ENCODE peak calls at places on chromosomes 6 and 20, in five cellular contexts. I is natural killer cell, R is cardiac muscle cell, A is mucosa of descending colon, L is fibroblast of mammary gland. Q is an unnamed sample.

GRCh38 chr20:33832113-33832853 is 21.1 kb downstream of the CHMP4B start:
- DNase-seq in I (no peak), R (no peak), A (peak; percentile 83), L (peak; percentile 23), Q (peak; percentile 84)

GRCh38 chr6:110398778-110399177 is 16.6 kb downstream of the DDO start:
- DNase-seq in I (no peak), R (no peak), A (no peak), L (peak; percentile 57), Q (no peak)

GRCh38 chr20:44646023-44646640 is 5.4 kb downstream of the ADA start:
- DNase-seq in I (no peak), R (no peak), A (peak; percentile 18), L (no peak), Q (peak; percentile 57)

GRCh38 chr6:8639928-8640649 is 204.7 kb upstream of the SLC35B3 start:
- DNase-seq in I (no peak), R (no peak), A (no peak), L (no peak), Q (no peak)

GRCh38 chr20:46900068-46900467 is 5.4 kb downstream of the EYA2 start:
- DNase-seq in I (no peak), R (no peak), A (no peak), L (no peak), Q (no peak)

GRCh38 chr6:56335733-56336132 is 88.4 kb upstream of the COL21A1 start:
- DNase-seq in I (no peak), R (no peak), A (no peak), L (peak; percentile 97), Q (no peak)

GRCh38 chr6:117007659-117008058 is 130.6 kb downstream of the RFX6 start:
- DNase-seq in I (no peak), R (no peak), A (no peak), L (no peak), Q (no peak)

GRCh38 chr20:50506270-50506579 is 4.0 kb upstream of the PTPN1 start:
- DNase-seq in I (no peak), R (no peak), A (no peak), L (no peak), Q (no peak)

GRCh38 chr6:6564154-6564553 is 24.4 kb upstream of the LY86 start:
- DNase-seq in I (no peak), R (no peak), A (no peak), L (no peak), Q (no peak)

GRCh38 chr20:37323985-37324384 is 22.0 kb upstream of the SRC start:
- DNase-seq in I (no peak), R (no peak), A (no peak), L (peak; percentile 82), Q (no peak)

GRCh38 chr6:150394053-150394875 is 25.5 kb downstream of the IYD start:
- DNase-seq in I (no peak), R (no peak), A (no peak), L (no peak), Q (no peak)

GRCh38 chr6:87431263-87431662 is 23.5 kb downstream of the CFAP206 start:
- DNase-seq in I (no peak), R (no peak), A (no peak), L (peak; percentile 9), Q (no peak)

GRCh38 chr20:62839816-62840215 is 21.8 kb downstream of the TCFL5 start:
- DNase-seq in I (no peak), R (no peak), A (peak; percentile 12), L (no peak), Q (no peak)

GRCh38 chr20:62844182-62844581 is 17.4 kb downstream of the TCFL5 start:
- DNase-seq in I (no peak), R (no peak), A (no peak), L (no peak), Q (no peak)

GRCh38 chr20:62840244-62841197 is 21.1 kb downstream of the TCFL5 start:
- DNase-seq in I (no peak), R (no peak), A (peak; percentile 43), L (no peak), Q (no peak)

GRCh38 chr20:62843656-62844055 is 18.0 kb downstream of the TCFL5 start:
- DNase-seq in I (no peak), R (no peak), A (no peak), L (no peak), Q (no peak)

DNA sequence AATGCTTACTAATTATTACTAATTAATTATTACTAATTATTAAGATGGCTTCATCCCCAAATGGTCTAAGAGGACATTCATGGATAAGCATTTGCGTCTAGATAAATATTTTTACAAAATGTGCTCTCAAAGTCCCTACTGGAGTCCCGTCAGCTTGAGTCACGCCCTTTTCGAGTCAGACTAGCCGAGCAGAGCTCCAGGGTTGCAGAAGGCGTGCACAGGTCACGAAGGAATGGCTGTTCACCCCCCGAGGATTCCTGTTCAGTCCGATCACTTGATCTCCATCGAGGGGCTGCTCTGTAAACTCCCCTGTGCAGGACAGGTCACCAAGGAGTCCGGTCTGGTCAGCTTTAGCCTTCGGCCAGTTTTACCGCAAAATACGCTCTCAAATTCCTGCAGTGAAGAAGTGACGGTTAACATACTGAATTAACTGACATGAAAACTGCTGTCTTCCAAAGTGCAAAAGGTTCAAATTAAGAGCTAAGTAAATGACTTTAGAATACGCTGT is 19.9 kb downstream of the TCFL5 start:
- DNase-seq in I (no peak), R (no peak), A (no peak), L (no peak), Q (no peak)
- TF ChIP-seq CTCF in I (no peak), R (no peak), A (no peak), L (no peak), Q (no peak)

GRCh38 chr6:151763303-151763702 is 44.2 kb upstream of the ESR1 start:
- DNase-seq in I (no peak), R (no peak), A (no peak), L (peak; percentile 69), Q (no peak)
- TF ChIP-seq CTCF in I (no peak), R (peak; percentile 47), A (no peak), L (peak; percentile 54), Q (no peak)

GRCh38 chr6:68443704-68444103 is 191.4 kb upstream of the ADGRB3 start:
- DNase-seq in I (no peak), R (no peak), A (no peak), L (no peak), Q (no peak)
- TF ChIP-seq CTCF in I (no peak), R (no peak), A (no peak), L (peak; percentile 15), Q (no peak)

DNA sequence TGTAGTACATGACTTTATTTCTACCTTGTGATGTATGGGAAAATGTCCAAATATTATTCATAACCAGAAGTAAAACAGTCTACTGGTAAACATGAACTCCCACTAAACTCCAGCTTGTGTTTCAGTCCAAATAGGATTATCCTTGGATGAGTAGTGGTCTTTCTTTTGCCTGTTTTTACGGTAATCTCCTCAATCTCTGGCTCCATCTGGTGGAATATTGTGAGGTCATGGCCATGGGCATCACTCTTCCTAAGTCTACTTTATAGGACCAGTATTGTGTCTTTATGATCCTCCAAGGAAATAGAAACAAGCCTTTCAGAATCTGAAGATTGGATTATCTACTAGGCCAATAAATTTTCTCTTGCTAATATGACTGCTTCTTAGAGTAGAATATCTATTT is 505.0 kb downstream of the BMP2 start:
- DNase-seq in I (no peak), R (no peak), A (no peak), L (no peak), Q (no peak)
- TF ChIP-seq CTCF in I (no peak), R (peak; percentile 11), A (no peak), L (peak; percentile 17), Q (no peak)

DNA sequence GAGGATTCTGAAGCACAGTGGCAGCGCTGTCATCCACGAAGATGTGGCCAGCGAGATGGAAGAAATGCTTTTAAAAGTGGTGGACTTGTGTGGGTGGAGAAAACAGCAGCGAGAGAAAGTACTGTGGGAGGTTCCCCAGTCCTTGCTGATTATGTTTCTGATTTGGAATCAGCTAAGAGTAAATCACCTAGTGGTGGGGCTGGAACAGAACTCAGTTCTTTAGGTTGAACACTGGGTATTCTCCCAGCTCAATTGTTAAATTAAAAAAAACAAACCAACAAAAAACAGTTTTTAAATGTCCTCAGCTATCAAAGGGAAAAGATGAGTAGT is 515 bp upstream of the ZNF322 start:
- DNase-seq in I (no peak), R (no peak), A (no peak), L (peak; percentile 25), Q (no peak)
- TF ChIP-seq CTCF in I (no peak), R (peak; percentile 21), A (no peak), L (peak; percentile 21), Q (peak; percentile 44)

GRCh38 chr6:93035756-93036155 is 383.6 kb downstream of the EPHA7 start:
- DNase-seq in I (no peak), R (no peak), A (no peak), L (no peak), Q (no peak)

GRCh38 chr6:93040375-93040774 is 379.0 kb downstream of the EPHA7 start:
- DNase-seq in I (no peak), R (no peak), A (no peak), L (no peak), Q (no peak)

GRCh38 chr6:93036835-93037234 is 382.5 kb downstream of the EPHA7 start:
- DNase-seq in I (no peak), R (peak; percentile 39), A (no peak), L (no peak), Q (no peak)
- TF ChIP-seq CTCF in I (no peak), R (peak; percentile 64), A (no peak), L (peak; percentile 7), Q (no peak)

DNA sequence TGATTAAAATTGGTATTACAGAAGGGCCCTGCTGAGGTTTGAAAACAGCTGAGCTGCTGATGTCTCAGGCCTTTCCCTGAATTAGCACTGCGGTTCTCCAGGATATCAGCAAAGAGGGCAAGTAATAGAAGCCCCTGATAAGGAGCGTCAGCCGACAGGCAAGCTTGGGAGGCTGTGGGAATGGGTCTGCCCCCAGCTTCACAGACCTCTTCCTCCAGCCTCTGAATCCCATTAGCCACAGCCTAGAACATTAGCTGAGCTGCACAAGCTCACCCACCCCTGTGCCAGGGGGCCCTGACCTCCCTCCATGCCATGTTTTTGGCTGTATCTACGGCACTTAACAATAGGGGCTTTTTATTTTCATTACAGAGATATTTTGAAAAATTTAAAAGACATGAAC is 59.9 kb downstream of the VAPB start:
- DNase-seq in I (no peak), R (peak; percentile 70), A (no peak), L (no peak), Q (no peak)
- TF ChIP-seq CTCF in I (no peak), R (no peak), A (no peak), L (no peak), Q (no peak)

DNA sequence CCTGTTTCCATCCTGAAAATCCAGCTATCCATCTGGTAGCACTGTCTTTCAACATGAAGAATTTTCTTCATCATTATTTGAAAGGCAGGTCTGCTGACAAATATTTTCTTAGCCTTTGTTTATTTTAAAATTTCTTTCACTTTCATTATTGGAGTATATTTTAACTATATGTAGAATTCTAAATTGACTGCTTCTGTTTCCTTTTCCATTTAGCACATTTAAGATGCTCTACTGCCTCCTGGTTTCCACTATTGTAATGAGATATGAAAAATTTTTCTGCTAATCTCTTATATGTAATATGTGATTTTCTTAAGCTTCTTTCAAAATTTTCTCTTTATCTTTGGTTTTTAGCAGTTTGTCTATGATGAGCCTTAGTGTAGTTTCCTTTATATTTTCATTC is 97.3 kb downstream of the TBC1D32 start:
- DNase-seq in I (no peak), R (no peak), A (no peak), L (no peak), Q (no peak)
- TF ChIP-seq CTCF in I (no peak), R (no peak), A (no peak), L (no peak), Q (no peak)